ENCODE peak calls at places on chromosomes 3 and 15, in five cellular contexts. R is HCT116, S is K562, Q is H1, K is HepG2. T is an unnamed sample.

GRCh38 chr15:35958021-35958420 is 412.1 kb upstream of the DPH6 start:
- DNase-seq in S (no peak), Q (no peak), K (no peak), R (no peak), T (no peak)

GRCh38 chr3:71302604-71303003 is 280.9 kb downstream of the FOXP1 start:
- DNase-seq in Q (no peak), R (no peak), S (no peak), K (no peak), T (no peak)

GRCh38 chr15:50148362-50148963 is 29.4 kb upstream of the ATP8B4 start:
- DNase-seq in S (peak; percentile 31), Q (peak; percentile 7), R (peak; percentile 81), K (peak; percentile 59), T (no peak)

GRCh38 chr15:39856357-39856756 is 63.7 kb downstream of the GPR176 start:
- DNase-seq in Q (no peak), K (no peak), R (no peak), S (no peak), T (no peak)

GRCh38 chr15:51382787-51383186 is 41.3 kb downstream of the GLDN start:
- DNase-seq in R (peak; percentile 16), K (peak; percentile 27), Q (no peak), S (peak; percentile 43), T (no peak)

GRCh38 chr15:99413955-99414754 is 151.6 kb upstream of the MEF2A start:
- DNase-seq in R (no peak), S (no peak), K (no peak), Q (no peak), T (no peak)

GRCh38 chr3:156518726-156519125 is 36.2 kb downstream of the SSR3 start:
- DNase-seq in R (no peak), Q (no peak), S (no peak), K (no peak), T (no peak)

GRCh38 chr15:73709671-73710070 is 25.5 kb downstream of the CD276 start:
- DNase-seq in Q (no peak), S (no peak), R (no peak), K (no peak), T (no peak)

GRCh38 chr3:39327746-39328349 is 1.7 kb upstream of the CCR8 start:
- DNase-seq in S (no peak), K (no peak), Q (no peak), R (no peak), T (peak; percentile 67)

GRCh38 chr3:43345877-43346276 is 59.5 kb downstream of the SNRK start:
- DNase-seq in Q (no peak), S (no peak), R (no peak), K (no peak), T (no peak)

GRCh38 chr15:63353887-63354286 is 27.8 kb downstream of the CA12 start:
- DNase-seq in Q (no peak), S (no peak), R (no peak), K (no peak), T (no peak)

GRCh38 chr3:99607151-99607550 is 31.2 kb upstream of the COL8A1 start:
- DNase-seq in R (no peak), S (no peak), K (no peak), Q (no peak), T (no peak)

GRCh38 chr3:71485903-71486302 is 97.6 kb downstream of the FOXP1 start:
- DNase-seq in R (no peak), K (no peak), S (no peak), Q (no peak), T (no peak)

GRCh38 chr15:99446565-99447496 is 119.0 kb upstream of the MEF2A start:
- DNase-seq in Q (no peak), R (no peak), K (no peak), S (no peak), T (no peak)

GRCh38 chr15:39596358-39597051 is 15.6 kb downstream of the THBS1 start:
- DNase-seq in K (no peak), S (no peak), Q (no peak), R (no peak), T (no peak)

GRCh38 chr15:62254137-62254934 is 89.3 kb upstream of the C2CD4B start:
- DNase-seq in S (peak; percentile 63), K (peak; percentile 59), R (peak; percentile 49), Q (peak; percentile 34), T (no peak)

GRCh38 chr3:31232049-31233040 is 300.4 kb upstream of the STT3B start:
- DNase-seq in K (no peak), R (no peak), S (no peak), Q (no peak), T (no peak)

GRCh38 chr3:11074007-11074406 is 80.3 kb upstream of the HRH1 start:
- DNase-seq in S (no peak), Q (no peak), R (no peak), K (no peak), T (no peak)

GRCh38 chr3:178022599-178022998 is 513.6 kb upstream of the KCNMB2 start:
- DNase-seq in K (no peak), S (no peak), R (peak; percentile 7), Q (no peak), T (no peak)

GRCh38 chr3:37712918-37713819 is 148.5 kb upstream of the CTDSPL start:
- DNase-seq in R (no peak), S (no peak), K (no peak), Q (no peak), T (no peak)

GRCh38 chr3:120559228-120560061 is 36.7 kb upstream of the NDUFB4 start:
- DNase-seq in K (peak; percentile 15), S (peak; percentile 22), Q (no peak), R (peak; percentile 87), T (no peak)

GRCh38 chr15:76327191-76328105 is 9.1 kb upstream of the ISL2 start:
- DNase-seq in S (peak; percentile 49), K (no peak), Q (no peak), R (no peak), T (no peak)

GRCh38 chr3:43378066-43378935 is 92.0 kb downstream of the SNRK start:
- DNase-seq in Q (no peak), R (peak; percentile 39), K (peak; percentile 31), S (peak; percentile 72), T (peak; percentile 4)

GRCh38 chr15:59622289-59622688 is 10.7 kb downstream of the GCNT3 start:
- DNase-seq in R (peak; percentile 42), K (peak; percentile 79), S (peak; percentile 63), Q (peak; percentile 21), T (no peak)

GRCh38 chr3:12729313-12729676 is 29.8 kb downstream of the TMEM40 start:
- DNase-seq in K (no peak), Q (no peak), S (no peak), R (no peak), T (no peak)

GRCh38 chr3:88220126-88220525 is 70.4 kb downstream of the C3orf38 start:
- DNase-seq in S (no peak), Q (no peak), R (no peak), K (no peak), T (no peak)

GRCh38 chr15:58564967-58565366 is 133.2 kb downstream of the LIPC start:
- DNase-seq in R (no peak), K (no peak), S (no peak), Q (no peak), T (no peak)

GRCh38 chr3:98521897-98522537 is 685 bp downstream of the CLDND1 start:
- DNase-seq in K (peak; percentile 32), Q (no peak), R (peak; percentile 42), S (peak; percentile 21), T (no peak)

DNA sequence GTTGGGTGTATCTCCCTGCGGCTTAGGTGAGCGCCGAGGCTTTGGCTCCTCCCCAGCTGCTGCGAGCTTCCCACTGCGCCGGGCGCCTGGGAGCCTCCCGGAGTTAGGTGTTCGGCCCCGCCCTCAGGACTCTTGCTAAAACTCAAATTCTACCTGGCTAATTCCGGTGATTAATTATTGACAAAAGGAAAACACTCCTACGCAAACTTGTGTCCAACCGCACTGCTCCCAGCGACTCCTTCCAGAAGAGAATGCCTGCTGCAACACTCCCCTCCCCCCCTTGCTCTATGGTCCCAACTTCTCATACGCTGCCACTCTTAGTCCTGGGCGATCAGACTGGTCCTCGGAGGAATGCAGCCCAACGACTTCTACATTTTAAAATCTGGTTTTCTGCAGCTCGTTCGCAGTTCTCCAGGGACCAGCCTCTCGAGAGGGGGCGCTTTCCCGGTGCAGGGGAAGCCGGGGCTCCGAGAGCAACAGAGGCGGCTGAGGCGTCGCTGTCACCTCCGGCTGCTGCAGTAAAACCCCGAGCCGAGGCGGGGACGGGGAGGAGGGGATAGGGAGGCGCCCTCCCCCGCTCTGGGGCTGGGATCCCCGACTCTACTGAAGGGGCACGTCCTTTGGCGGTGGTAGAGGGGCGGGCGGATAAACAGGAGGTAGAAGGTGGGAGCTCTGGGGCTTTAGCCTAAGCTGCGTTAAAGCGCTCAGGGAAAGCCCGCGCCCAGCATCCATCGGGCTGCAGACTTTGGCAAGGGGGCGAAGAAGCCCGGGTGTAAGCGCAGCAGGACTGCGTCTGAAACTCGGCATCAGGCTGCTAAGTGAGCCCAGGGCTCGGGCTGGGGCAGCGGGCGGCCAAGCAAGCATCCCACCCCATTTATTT is at the start of gene SPTSSB:
- DNase-seq in K (peak; percentile 42), S (peak; percentile 9), R (peak; percentile 78), Q (no peak), T (no peak)
- H3K9ac ChIP-seq in K (peak within 1 kb of the TSS; percentile 1), S (no peak within 1 kb of the TSS), R (peak within 1 kb of the TSS; percentile 35), Q (peak within 1 kb of the TSS; percentile 80), T (no peak within 1 kb of the TSS)

DNA sequence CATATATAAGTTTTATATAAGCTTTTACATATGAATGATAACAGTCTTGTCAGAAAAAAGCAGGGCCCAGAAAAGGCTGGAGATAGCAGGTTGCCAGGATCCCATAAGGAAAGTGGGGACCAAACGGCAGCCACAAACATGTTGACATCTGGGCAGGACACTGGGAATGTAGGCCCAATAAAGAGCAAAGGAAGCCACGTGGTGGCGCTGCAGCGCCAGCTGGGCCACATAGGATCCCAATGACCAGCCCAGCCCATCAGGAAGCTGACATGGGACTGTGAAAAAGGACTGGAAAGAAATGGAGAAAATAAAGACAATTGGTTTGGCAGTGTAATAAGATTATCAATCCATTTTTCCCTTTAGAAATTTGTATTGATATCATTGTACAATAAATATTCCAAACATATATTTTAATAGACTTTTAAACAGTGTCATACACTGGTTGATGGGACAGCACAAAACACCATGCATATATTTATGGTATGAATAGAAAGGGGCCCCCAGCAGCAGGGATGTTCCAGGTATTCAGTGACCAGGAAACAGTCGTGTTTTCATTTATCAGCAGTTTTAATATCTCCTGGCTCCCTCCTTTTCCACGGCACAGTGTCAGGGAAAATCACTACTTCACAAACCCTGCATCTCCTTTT is 89.0 kb upstream of the STRIT1 start:
- DNase-seq in K (peak; percentile 53), Q (peak; percentile 72), R (peak; percentile 63), S (peak; percentile 72), T (no peak)
- TF ChIP-seq ATF3 in K (no peak), Q (no peak), R (no peak), S (no peak), T (no peak)

GRCh38 chr3:138082085-138082991 is 33.1 kb downstream of the DZIP1L start:
- DNase-seq in K (peak; percentile 22), S (no peak), R (peak; percentile 42), Q (no peak), T (peak; percentile 27)
- H3K9ac ChIP-seq in K (no peak overlapping the region), S (no peak overlapping the region), R (no peak overlapping the region), Q (no peak overlapping the region), T (no peak overlapping the region)

GRCh38 chr3:15331606-15332404 is 581 bp downstream of the SH3BP5 start:
- DNase-seq in S (no peak), R (no peak), K (no peak), Q (no peak), T (no peak)

GRCh38 chr3:15327941-15328340 is 4.4 kb downstream of the SH3BP5 start:
- DNase-seq in R (no peak), K (no peak), Q (no peak), S (no peak), T (no peak)

GRCh38 chr3:15330031-15330596 is 2.3 kb downstream of the SH3BP5 start:
- DNase-seq in K (no peak), R (no peak), Q (no peak), S (no peak), T (no peak)

GRCh38 chr3:15331072-15331605 is 1.2 kb downstream of the SH3BP5 start:
- DNase-seq in R (no peak), K (no peak), Q (no peak), S (no peak), T (no peak)

GRCh38 chr3:15329058-15330005 is 3.1 kb downstream of the SH3BP5 start:
- DNase-seq in S (no peak), K (no peak), R (no peak), Q (no peak), T (no peak)
- TF ChIP-seq ATF3 in S (no peak), K (no peak), R (no peak), Q (no peak), T (no peak)

T was measured in GM12878.